ENCODE peak calls at places on chromosomes 12 and 14, in four cellular contexts. D is IMR-90, B is neuronal stem cell, E is H1. I is an unnamed sample.

GRCh38 chr14:68695326-68695768 is 97.5 kb downstream of the ZFP36L1 start:
- DNase-seq in D (peak; percentile 100), B (no peak), E (no peak), I (peak; percentile 97)

GRCh38 chr14:72516936-72517408 is 376.9 kb downstream of the DPF3 start:
- DNase-seq in D (peak; percentile 91), B (peak; percentile 75), E (peak; percentile 84), I (peak; percentile 86)

GRCh38 chr14:61077437-61077836 is 96.4 kb downstream of the SLC38A6 start:
- DNase-seq in D (no peak), B (no peak), E (no peak), I (no peak)

GRCh38 chr12:121804417-121805111 is 755 bp downstream of the SETD1B start:
- DNase-seq in D (no peak), B (no peak), E (no peak), I (no peak)

GRCh38 chr12:123132951-123133619 is 17.8 kb downstream of the PITPNM2 start:
- DNase-seq in D (no peak), B (no peak), E (no peak), I (no peak)

GRCh38 chr12:15526033-15526432 is 203.7 kb downstream of the PTPRO start:
- DNase-seq in D (no peak), B (no peak), E (no peak), I (no peak)

GRCh38 chr12:108930155-108930554 is 50.3 kb downstream of the DAO start:
- DNase-seq in D (no peak), B (no peak), E (no peak), I (no peak)

GRCh38 chr12:29517265-29517664 is 19.8 kb upstream of the OVCH1 start:
- DNase-seq in D (no peak), B (no peak), E (no peak), I (no peak)

GRCh38 chr12:122793685-122794106 is 19.3 kb downstream of the CCDC62 start:
- DNase-seq in D (peak; percentile 69), B (peak; percentile 51), E (no peak), I (peak; percentile 97)

GRCh38 chr14:69536976-69537375 is 37.7 kb downstream of the CCDC177 start:
- DNase-seq in D (no peak), B (no peak), E (no peak), I (no peak)

GRCh38 chr12:89384050-89384749 is 31.9 kb upstream of the DUSP6 start:
- DNase-seq in D (peak; percentile 92), B (no peak), E (peak; percentile 52), I (peak; percentile 93)

GRCh38 chr12:26918321-26919215 is 19.2 kb downstream of the INTS13 start:
- DNase-seq in D (peak; percentile 7), B (no peak), E (no peak), I (peak; percentile 52)

GRCh38 chr12:100959481-100959880 is 164.9 kb downstream of the ANO4 start:
- DNase-seq in D (peak; percentile 83), B (no peak), E (no peak), I (peak; percentile 42)

GRCh38 chr14:77219591-77219990 is 38.0 kb downstream of the TMEM63C start:
- DNase-seq in D (no peak), B (no peak), E (no peak), I (no peak)

GRCh38 chr12:24561882-24562760 is 386.8 kb downstream of the BCAT1 start:
- DNase-seq in D (peak; percentile 62), B (peak; percentile 71), E (peak; percentile 87), I (peak; percentile 25)

GRCh38 chr12:41277019-41277770 is 89.1 kb downstream of the PDZRN4 start:
- DNase-seq in D (peak; percentile 52), B (peak; percentile 30), E (no peak), I (peak; percentile 56)

GRCh38 chr12:128715485-128715884 is 108.3 kb downstream of the SLC15A4 start:
- DNase-seq in D (no peak), B (no peak), E (no peak), I (no peak)

GRCh38 chr12:93638954-93639353 is 38.2 kb upstream of the CRADD start:
- DNase-seq in D (no peak), B (no peak), E (peak; percentile 14), I (no peak)

GRCh38 chr12:28164644-28165313 is 25.5 kb upstream of the CCDC91 start:
- DNase-seq in D (peak; percentile 11), B (no peak), E (no peak), I (no peak)

GRCh38 chr14:54807881-54808280 is 94.7 kb downstream of the GCH1 start:
- DNase-seq in D (no peak), B (no peak), E (no peak), I (no peak)

GRCh38 chr12:47078733-47079364 is 572 bp upstream of the PCED1B start:
- DNase-seq in D (peak; percentile 37), B (no peak), E (no peak), I (no peak)

GRCh38 chr14:70013269-70013873 is 134.2 kb downstream of the SMOC1 start:
- DNase-seq in D (peak; percentile 30), B (peak; percentile 54), E (peak; percentile 94), I (peak; percentile 59)

GRCh38 chr12:55982319-55982936 is 8.6 kb downstream of the RAB5B start:
- DNase-seq in D (no peak), B (no peak), E (no peak), I (no peak)

GRCh38 chr14:66165337-66165736 is 320.8 kb upstream of the CCDC196 start:
- DNase-seq in D (no peak), B (no peak), E (no peak), I (no peak)

GRCh38 chr12:53483225-53483978 is 15.9 kb downstream of the MAP3K12 start:
- DNase-seq in D (no peak), B (no peak), E (no peak), I (no peak)

GRCh38 chr14:72980863-72981262 is 46.0 kb downstream of the ZFYVE1 start:
- DNase-seq in D (no peak), B (no peak), E (no peak), I (no peak)

GRCh38 chr14:55977346-55977745 is 140.9 kb upstream of the PELI2 start:
- DNase-seq in D (no peak), B (no peak), E (no peak), I (no peak)

GRCh38 chr12:127943481-127944210 is 323.3 kb upstream of the TMEM132C start:
- DNase-seq in D (no peak), B (no peak), E (no peak), I (no peak)

GRCh38 chr12:20040844-20041243 is 327.5 kb upstream of the PDE3A start:
- DNase-seq in D (no peak), B (no peak), E (no peak), I (no peak)

GRCh38 chr12:93243689-93244513 is 133.8 kb upstream of the NUDT4 start:
- DNase-seq in D (peak; percentile 78), B (no peak), E (no peak), I (peak; percentile 50)

GRCh38 chr12:9864913-9865675 is 4.1 kb downstream of the CLEC2B start:
- DNase-seq in D (no peak), B (no peak), E (no peak), I (no peak)

GRCh38 chr14:50947446-50947845 is 3.2 kb upstream of the PYGL start:
- DNase-seq in D (peak; percentile 67), B (no peak), E (no peak), I (no peak)

GRCh38 chr14:60008042-60008441 is 83.7 kb upstream of the PCNX4 start:
- DNase-seq in D (no peak), B (no peak), E (no peak), I (no peak)

GRCh38 chr12:76252031-76252430 is 96.2 kb downstream of the BBS10 start:
- DNase-seq in D (no peak), B (no peak), E (no peak), I (no peak)

DNA sequence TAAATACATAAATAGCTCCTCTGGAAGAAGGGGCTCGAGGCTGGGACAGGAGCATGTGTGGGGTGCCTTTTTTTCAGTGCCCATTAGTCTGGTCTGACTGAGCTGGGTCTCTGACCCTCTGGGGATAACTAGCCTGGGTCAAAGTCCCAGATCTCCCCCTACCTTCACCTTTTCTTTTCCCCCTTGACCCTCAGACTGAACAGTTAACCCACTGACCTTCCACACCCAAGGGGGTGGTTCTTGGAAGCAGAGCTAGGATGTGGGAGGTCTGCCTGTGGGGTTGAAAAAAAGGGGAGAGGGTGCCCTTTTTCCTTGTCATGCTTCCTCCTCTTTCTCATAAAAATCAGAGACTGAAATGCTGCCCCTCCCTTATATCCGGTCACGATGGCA is 925 bp upstream of the GLI1 start:
- DNase-seq in D (no peak), B (no peak), E (no peak), I (no peak)
- H4K91ac ChIP-seq in D (peak overlapping the region; percentile 92), B (no peak overlapping the region), E (peak overlapping the region; percentile 18), I (peak overlapping the region; percentile 75)

GRCh38 chr12:62792526-62792925 is 142.4 kb downstream of the PPM1H start:
- DNase-seq in D (no peak), B (no peak), E (no peak), I (no peak)
- H2BK5ac ChIP-seq in D (no peak overlapping the region), B (no peak overlapping the region), E (no peak overlapping the region), I (no peak overlapping the region)

GRCh38 chr12:49041881-49042484 is 18.6 kb downstream of the KMT2D start:
- DNase-seq in D (no peak), B (no peak), E (no peak), I (no peak)
- H3K79me1 ChIP-seq in D (peaks cover 26% of the 10 kb centered on the region), B (peaks cover 23% of the 10 kb centered on the region), E (no peaks in the 10 kb centered on the region), I (no peaks in the 10 kb centered on the region)

DNA sequence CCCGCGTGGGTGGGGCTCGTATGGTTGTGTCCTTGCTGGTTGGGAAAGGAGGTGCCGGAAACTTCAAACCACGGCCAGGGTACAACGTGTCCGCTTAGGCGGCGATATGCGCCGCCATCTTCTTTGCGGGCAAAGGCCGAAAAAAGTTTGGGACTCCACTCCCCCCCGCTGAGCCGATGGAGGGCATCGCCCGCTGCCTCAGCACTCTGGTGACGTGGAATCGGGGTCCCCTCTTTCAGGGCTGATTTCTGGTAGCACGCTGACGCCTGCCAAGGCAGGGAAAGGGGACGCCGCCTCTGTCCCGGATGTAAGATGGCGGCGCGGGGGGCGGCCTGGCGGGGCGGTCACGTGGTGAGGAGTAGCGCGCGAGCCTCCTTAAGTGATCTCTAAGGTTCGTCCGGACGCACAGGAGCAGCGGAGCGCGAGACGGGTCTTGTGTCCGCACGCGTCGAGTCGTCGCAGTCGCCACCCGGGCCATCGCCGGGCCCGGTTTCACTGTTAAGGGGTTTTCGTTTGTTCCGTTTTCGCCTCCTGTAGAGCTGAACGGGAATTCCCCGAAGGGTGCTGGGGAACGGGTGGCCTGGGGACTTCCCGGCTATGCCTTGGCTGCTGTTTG is 135.9 kb downstream of the MON2 start:
- DNase-seq in D (peak; percentile 90), B (peak; percentile 91), E (peak; percentile 93), I (peak; percentile 94)
- H4K91ac ChIP-seq in D (peak overlapping the region; percentile 100), B (peak overlapping the region; percentile 89), E (peak overlapping the region; percentile 81), I (peak overlapping the region; percentile 95)

GRCh38 chr12:130593056-130593455 is 123.0 kb downstream of the RIMBP2 start:
- DNase-seq in D (no peak), B (no peak), E (no peak), I (no peak)

GRCh38 chr12:130589391-130590317 is 126.4 kb downstream of the RIMBP2 start:
- DNase-seq in D (no peak), B (no peak), E (no peak), I (no peak)

GRCh38 chr12:130590685-130591084 is 125.4 kb downstream of the RIMBP2 start:
- DNase-seq in D (no peak), B (no peak), E (no peak), I (no peak)

GRCh38 chr12:130591736-130592135 is 124.4 kb downstream of the RIMBP2 start:
- DNase-seq in D (no peak), B (no peak), E (no peak), I (no peak)

GRCh38 chr12:130592641-130593040 is 123.5 kb downstream of the RIMBP2 start:
- DNase-seq in D (no peak), B (no peak), E (no peak), I (no peak)
- H2BK5ac ChIP-seq in D (no peak overlapping the region), B (peak overlapping the region; percentile 17), E (no peak overlapping the region), I (no peak overlapping the region)

I was measured in trophoblast cell.